ENCODE peak calls at places on chromosomes 4 and X, in nine cellular contexts. W is GM23248; Q is endodermal cell; Y is suprapubic skin; J is heart left ventricle; E is left lung; F is body of pancreas; X is CD8-positive, alpha-beta memory T cell; U is uterus. H is an unnamed sample. For H3K36me3 and H3K4me1, the result is how much of the 10 kb centered on the place peaks cover.

GRCh38 chr4:124846306-124846705 is 133.8 kb upstream of the ANKRD50 start:
- DNase-seq in W (no peak), Q (no peak), Y (no peak), J (no peak), E (no peak), F (no peak), X (no peak), U (no peak), H (no peak)

GRCh38 chr4:118586357-118586790 is 98.8 kb upstream of the METTL14 start:
- DNase-seq in W (peak), Q (peak), Y (no peak), J (peak), E (no peak), F (peak), X (no peak), U (peak), H (no peak)

GRCh38 chr4:155122382-155122781 is 86.1 kb upstream of the NPY2R start:
- DNase-seq in W (no peak), Q (no peak), Y (no peak), J (no peak), E (no peak), F (no peak), X (no peak), U (no peak), H (no peak)

GRCh38 chr4:39786838-39787237 is 88.9 kb downstream of the UBE2K start:
- DNase-seq in W (no peak), Q (peak), Y (no peak), J (no peak), E (no peak), F (no peak), X (no peak), U (no peak), H (no peak)

GRCh38 chr4:144831971-144832370 is 186.0 kb downstream of the HHIP start:
- DNase-seq in W (no peak), Q (no peak), Y (no peak), J (no peak), E (no peak), F (no peak), X (no peak), U (no peak), H (no peak)

GRCh38 chrX:110698696-110699095 is 96.9 kb downstream of the CHRDL1 start:
- DNase-seq in W (no peak), Q (no peak), Y (no peak), J (no peak), E (no peak), F (no peak), X (no peak), U (no peak), H (no peak)

GRCh38 chrX:12080265-12080664 is 58.0 kb upstream of the FRMPD4 start:
- DNase-seq in W (peak), Q (no peak), Y (no peak), J (no peak), E (no peak), F (peak), X (no peak), U (no peak), H (peak)

GRCh38 chr4:44056721-44057151 is 391.9 kb downstream of the KCTD8 start:
- DNase-seq in W (no peak), Q (peak), Y (no peak), J (no peak), E (no peak), F (no peak), X (no peak), U (no peak), H (no peak)

DNA sequence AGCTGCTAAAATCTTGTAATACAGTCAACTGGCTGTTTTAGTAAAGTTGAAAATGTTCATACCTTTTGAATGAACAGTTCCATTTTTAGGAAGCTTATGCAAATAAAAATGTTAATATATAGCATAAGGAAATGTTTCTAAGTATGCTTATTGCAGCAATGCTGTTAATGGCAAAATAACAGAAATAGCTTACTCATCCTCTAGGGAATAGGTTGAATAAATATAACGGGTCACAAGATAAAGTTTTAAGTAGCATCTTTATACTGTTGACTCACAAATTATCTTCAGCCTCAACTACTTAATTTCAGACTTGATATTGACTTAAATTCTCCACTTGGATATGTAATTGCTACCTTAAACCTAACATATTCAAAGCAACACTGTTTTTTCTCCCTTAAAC is 27.7 kb downstream of the HERC3 start:
- DNase-seq in W (peak), Q (no peak), Y (no peak), J (no peak), E (no peak), F (no peak), X (no peak), U (no peak), H (no peak)
- H3K36me3 ChIP-seq in W (under half), Q (under half), Y (under half), J (under half), E (under half), F (under half), X (under half), U (under half), H (under half)

DNA sequence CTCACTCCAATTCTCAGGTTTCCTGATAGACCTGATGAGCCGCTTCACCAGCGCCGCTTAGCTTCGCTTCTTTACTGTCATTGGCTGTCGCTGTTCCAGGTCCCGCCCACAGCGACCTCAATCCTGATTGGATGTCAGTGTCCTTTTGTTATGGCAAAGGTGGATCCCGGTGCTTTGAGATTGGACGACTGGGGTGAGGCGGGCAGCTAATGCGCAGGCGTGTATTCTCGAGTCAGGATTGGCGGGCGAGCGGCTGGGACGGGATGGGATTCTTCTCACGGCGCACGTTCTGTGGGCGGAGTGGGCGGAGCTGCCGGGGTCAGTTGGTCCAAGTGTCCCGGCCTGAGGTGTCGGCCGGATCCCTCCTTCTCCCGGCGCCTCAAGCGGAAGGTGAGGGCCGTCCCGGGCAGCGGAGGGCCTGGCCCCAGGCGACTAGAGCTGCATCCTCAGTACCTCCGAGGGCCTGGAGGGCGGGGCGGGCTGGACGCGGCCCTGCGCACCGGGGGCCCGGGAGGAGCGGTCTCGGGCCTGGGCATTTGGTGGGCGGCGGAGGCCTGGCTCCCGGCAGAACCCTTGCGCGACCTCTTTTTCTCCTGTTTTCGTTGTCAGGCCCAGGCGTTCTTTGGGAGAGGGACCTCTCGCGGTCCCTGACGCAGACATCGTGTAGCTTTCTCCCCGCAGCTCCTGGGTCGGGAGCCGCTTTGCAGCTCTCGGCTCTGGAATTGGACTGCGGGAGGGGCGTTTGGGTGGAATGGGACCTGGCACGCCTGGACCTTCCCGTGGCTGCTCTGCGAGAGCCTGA is at the start of gene SCOC:
- DNase-seq in W (peak), Q (peak), Y (peak), J (peak), E (peak), F (peak), X (peak), U (peak), H (peak)
- H3K4me3 ChIP-seq in W (peak), Q (peak), Y (peak), J (peak), E (peak), F (peak), X (peak), U (peak), H (peak)

GRCh38 chr4:75302648-75303047 is 211.6 kb downstream of the RCHY1 start:
- DNase-seq in W (no peak), Q (no peak), Y (no peak), J (no peak), E (no peak), F (no peak), X (no peak), U (no peak), H (no peak)
- H3K4me1 ChIP-seq in W (under half), Q (under half), Y (under half), J (under half), E (under half), F (under half), X (under half), U (under half), H (under half)

DNA sequence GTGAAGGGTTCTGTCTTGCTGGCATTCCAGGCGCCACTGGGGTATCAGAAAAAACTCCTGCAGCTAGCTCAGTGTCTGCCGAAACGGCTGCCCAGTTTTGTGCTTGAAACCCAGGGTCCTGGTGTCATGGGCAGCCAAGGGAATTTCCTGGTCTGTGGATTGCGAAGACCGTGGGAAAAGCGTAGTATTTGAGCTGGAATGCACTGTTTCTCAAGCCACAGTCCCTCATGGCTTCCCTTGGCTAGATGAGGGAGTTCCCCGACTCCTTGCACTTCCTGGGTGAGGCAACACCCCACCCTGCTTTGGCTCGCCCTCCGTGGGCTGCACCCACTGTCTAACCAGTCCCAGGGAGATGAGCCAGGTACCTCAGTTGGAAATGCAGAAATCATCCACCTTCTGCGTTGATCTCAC is 40.1 kb downstream of the NOP14 start:
- DNase-seq in W (no peak), Q (peak), Y (peak), J (no peak), E (peak), F (no peak), X (peak), U (no peak), H (no peak)
- H3K36me3 ChIP-seq in W (under half), Q (half or more), Y (half or more), J (half or more), E (under half), F (under half), X (under half), U (under half), H (half or more)

GRCh38 chrX:37684918-37685317 is 673 bp upstream of the XK start:
- DNase-seq in W (no peak), Q (no peak), Y (no peak), J (no peak), E (no peak), F (no peak), X (no peak), U (no peak), H (no peak)
- H3K4me3 ChIP-seq in W (no peak), Q (no peak), Y (peak), J (no peak), E (no peak), F (no peak), X (no peak), U (no peak), H (no peak)

DNA sequence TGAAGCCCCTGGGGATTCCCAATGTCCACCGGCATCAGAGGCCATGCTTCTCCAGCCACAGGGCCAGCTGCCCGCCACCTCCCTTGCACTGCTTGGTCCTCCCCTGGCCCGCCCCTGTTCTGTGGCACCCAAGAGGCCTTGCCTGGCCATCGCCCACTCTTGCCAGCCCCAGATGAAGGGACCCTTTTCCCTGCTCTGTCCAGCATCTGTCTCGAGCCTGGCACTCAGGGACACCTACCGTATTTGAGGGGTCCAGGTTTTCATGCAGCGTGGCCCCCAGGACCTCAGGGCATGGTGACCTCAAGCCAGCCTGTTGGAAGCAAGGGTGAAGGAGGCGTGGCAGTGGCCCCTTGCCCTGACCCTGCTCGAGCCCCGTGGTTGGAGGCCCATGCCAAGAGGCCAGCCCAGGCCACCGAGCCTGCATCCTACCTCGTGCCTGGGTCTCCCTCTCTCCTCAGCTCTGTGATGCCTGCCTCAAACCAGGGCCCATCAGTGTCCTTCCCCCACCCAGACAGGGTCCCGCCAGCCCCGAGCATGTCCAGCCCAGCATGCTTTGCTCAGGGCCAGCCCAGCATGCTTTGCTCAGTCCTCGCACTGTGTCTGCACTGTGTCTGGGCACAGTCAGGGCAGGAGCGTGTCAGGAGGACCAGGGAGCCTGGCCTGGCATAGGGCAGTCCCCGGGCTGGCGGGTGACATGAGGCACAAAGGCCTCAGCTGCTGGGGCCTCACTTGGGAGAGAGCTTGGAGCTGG is 14.3 kb upstream of the FGFR3 start:
- DNase-seq in W (no peak), Q (no peak), Y (no peak), J (no peak), E (no peak), F (no peak), X (no peak), U (no peak), H (no peak)
- H3K4me1 ChIP-seq in W (under half), Q (under half), Y (half or more), J (under half), E (under half), F (half or more), X (under half), U (under half), H (under half)

GRCh38 chrX:350534-351321 is 32.1 kb upstream of the GTPBP6 start:
- DNase-seq in W (no peak), Q (no peak), Y (no peak), J (no peak), E (no peak), F (no peak), X (no peak), U (no peak), H (no peak)

GRCh38 chrX:353566-354535 is 32.9 kb downstream of the PPP2R3B start:
- DNase-seq in W (no peak), Q (no peak), Y (no peak), J (no peak), E (no peak), F (no peak), X (no peak), U (no peak), H (no peak)

GRCh38 chrX:352181-352580 is 33.6 kb upstream of the GTPBP6 start:
- DNase-seq in W (no peak), Q (no peak), Y (no peak), J (no peak), E (no peak), F (no peak), X (no peak), U (no peak), H (no peak)

GRCh38 chrX:351736-352135 is 33.1 kb upstream of the GTPBP6 start:
- DNase-seq in W (no peak), Q (no peak), Y (no peak), J (no peak), E (no peak), F (no peak), X (no peak), U (no peak), H (no peak)

GRCh38 chrX:352582-353314 is 34.0 kb downstream of the PPP2R3B start:
- DNase-seq in W (no peak), Q (no peak), Y (no peak), J (no peak), E (no peak), F (no peak), X (no peak), U (no peak), H (no peak)
- H3K36me3 ChIP-seq in W (under half), Q (under half), Y (under half), J (under half), E (under half), F (under half), X (under half), U (under half), H (under half)

DNA sequence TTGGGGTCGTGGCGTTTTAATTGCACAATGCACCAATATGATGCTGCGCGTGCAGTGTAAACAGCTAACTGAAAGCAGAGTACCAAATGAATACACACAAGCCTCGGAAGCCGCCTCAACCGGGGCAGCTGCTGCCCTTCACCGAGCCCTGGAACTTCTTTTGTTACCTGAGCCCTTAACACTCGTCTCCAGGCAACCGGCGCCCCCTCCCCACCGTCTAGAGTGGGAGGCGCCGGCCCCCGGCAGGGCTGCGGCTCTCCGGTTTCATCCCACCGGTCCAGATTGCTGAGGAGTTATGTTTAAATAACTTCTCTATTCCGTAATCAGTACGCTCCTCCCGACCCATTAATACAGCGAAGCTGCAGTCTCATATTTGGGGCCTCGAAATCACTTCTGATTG is 173.2 kb upstream of the TBL1X start:
- DNase-seq in W (no peak), Q (peak), Y (no peak), J (no peak), E (no peak), F (no peak), X (no peak), U (no peak), H (no peak)
- H3K4me3 ChIP-seq in W (no peak), Q (no peak), Y (no peak), J (no peak), E (no peak), F (no peak), X (no peak), U (peak), H (no peak)

GRCh38 chrX:40066700-40067099 is 31.1 kb downstream of the BCOR start:
- DNase-seq in W (no peak), Q (no peak), Y (no peak), J (no peak), E (no peak), F (no peak), X (no peak), U (no peak), H (no peak)
- H3K4me1 ChIP-seq in W (under half), Q (under half), Y (under half), J (under half), E (under half), F (under half), X (under half), U (under half), H (under half)

GRCh38 chrX:131057706-131058105 is 440 bp upstream of the ARHGAP36 start:
- DNase-seq in W (no peak), Q (peak), Y (no peak), J (no peak), E (no peak), F (no peak), X (no peak), U (no peak), H (no peak)
- H3K36me3 ChIP-seq in W (under half), Q (under half), Y (under half), J (under half), E (under half), F (under half), X (under half), U (under half), H (under half)